ENCODE peak calls at places on chromosomes 4 and X, in ten cellular contexts. A is NCI-H524, S is neural crest cell, B is nephron progenitor cell, R is T-helper 2 cell, Y is T-helper 9 cell, T is thoracic aorta, U is HFFc6, P is NCI-H510A, J is myocyte. G is an unnamed sample.

GRCh38 chr4:20490734-20491133 is 209.5 kb upstream of the PACRGL start:
- DNase-seq in P (no peak), Y (no peak), S (no peak), B (no peak), J (peak), R (no peak), T (no peak), U (no peak), A (no peak), G (no peak)

GRCh38 chr4:182826391-182826790 is 90.8 kb downstream of the DCTD start:
- DNase-seq in T (no peak), S (no peak), A (no peak), U (no peak), B (peak), P (no peak), J (no peak), Y (no peak), R (no peak), G (no peak)

GRCh38 chr4:56648245-56649151 is 32.6 kb downstream of the HOPX start:
- DNase-seq in A (no peak), S (no peak), J (peak), T (no peak), R (no peak), P (no peak), U (no peak), B (no peak), Y (no peak), G (no peak)

GRCh38 chr4:25107827-25108516 is 52.3 kb downstream of the SEPSECS start:
- DNase-seq in A (no peak), R (no peak), S (no peak), U (no peak), P (peak), B (no peak), Y (no peak), T (no peak), J (no peak), G (no peak)

GRCh38 chrX:120446503-120446902 is 22.6 kb downstream of the LAMP2 start:
- DNase-seq in Y (no peak), B (no peak), U (peak), A (peak), R (no peak), S (no peak), J (peak), P (no peak), T (no peak), G (no peak)

GRCh38 chr4:105631818-105632400 is 76.6 kb downstream of the INTS12 start:
- DNase-seq in T (no peak), R (no peak), A (no peak), S (no peak), B (no peak), P (no peak), Y (no peak), U (no peak), J (no peak), G (no peak)

GRCh38 chr4:10656988-10657387 is 27.6 kb downstream of the CLNK start:
- DNase-seq in S (no peak), A (no peak), B (no peak), J (no peak), P (no peak), T (no peak), R (no peak), Y (no peak), U (peak), G (no peak)

GRCh38 chr4:53656421-53656981 is 65.2 kb upstream of the LNX1 start:
- DNase-seq in P (no peak), S (no peak), U (peak), Y (no peak), A (no peak), J (peak), T (no peak), R (no peak), B (no peak), G (no peak)

GRCh38 chr4:10608501-10609219 is 75.9 kb downstream of the CLNK start:
- DNase-seq in Y (no peak), A (no peak), P (no peak), T (no peak), J (no peak), U (no peak), R (no peak), B (no peak), S (no peak), G (no peak)

GRCh38 chr4:3121596-3121995 is 47.1 kb downstream of the HTT start:
- DNase-seq in S (no peak), U (no peak), B (no peak), J (peak), R (no peak), T (no peak), Y (no peak), P (no peak), A (no peak), G (no peak)

G was measured in hypothalamus.